ENCODE peak calls at places on chromosomes 2 and 18, in four cellular contexts. H is SK-N-SH, G is K562, B is H1. Z is an unnamed sample.
A peak's percentile ranks its signal among the peaks of the same experiment; 100 is the strongest.

GRCh38 chr2:190607014-190607597 is 41.8 kb upstream of the NAB1 start:
- DNase-seq in H (no peak), G (peak; percentile 57), B (no peak), Z (no peak)

GRCh38 chr2:212145111-212145510 is 393.5 kb downstream of the ERBB4 start:
- DNase-seq in G (no peak), H (no peak), B (no peak), Z (no peak)

GRCh38 chr2:154455871-154456270 is 242.6 kb upstream of the KCNJ3 start:
- DNase-seq in G (no peak), H (no peak), B (no peak), Z (no peak)

GRCh38 chr2:118122768-118123335 is 34.6 kb downstream of the INSIG2 start:
- DNase-seq in G (no peak), B (no peak), H (no peak), Z (no peak)

GRCh38 chr2:179741317-179741716 is 120.1 kb downstream of the ZNF385B start:
- DNase-seq in H (no peak), G (no peak), B (no peak), Z (no peak)

GRCh38 chr2:222167762-222168161 is 131.0 kb downstream of the PAX3 start:
- DNase-seq in H (no peak), G (no peak), B (no peak), Z (no peak)

GRCh38 chr18:76697441-76697901 is 124.9 kb upstream of the ZNF236 start:
- DNase-seq in H (no peak), G (no peak), B (no peak), Z (no peak)

GRCh38 chr2:231911381-231911780 is 14.8 kb downstream of the NPPC start:
- DNase-seq in H (no peak), B (no peak), G (no peak), Z (no peak)

GRCh38 chr2:88626171-88627054 is 851 bp downstream of the EIF2AK3 start:
- DNase-seq in G (peak; percentile 47), B (no peak), H (peak; percentile 69), Z (peak; percentile 57)

GRCh38 chr2:88656690-88657089 is 29.4 kb upstream of the EIF2AK3 start:
- DNase-seq in H (no peak), B (no peak), G (no peak), Z (no peak)

GRCh38 chr2:60262178-60262577 is 291.3 kb downstream of the BCL11A start:
- DNase-seq in H (no peak), G (no peak), B (no peak), Z (no peak)

GRCh38 chr2:241051578-241052487 is 50.3 kb downstream of the MTERF4 start:
- DNase-seq in H (peak; percentile 16), B (no peak), G (no peak), Z (no peak)

GRCh38 chr2:241235396-241235795 is 46.9 kb downstream of the ANO7 start:
- DNase-seq in H (no peak), B (no peak), G (no peak), Z (no peak)

GRCh38 chr2:85889648-85890281 is 975 bp upstream of the ST3GAL5 start:
- DNase-seq in H (no peak), B (no peak), G (no peak), Z (no peak)

GRCh38 chr18:3114456-3114855 is 101.5 kb upstream of the LPIN2 start:
- DNase-seq in H (no peak), G (no peak), B (no peak), Z (no peak)

GRCh38 chr2:176507736-176508135 is 238.5 kb downstream of the MTX2 start:
- DNase-seq in B (no peak), G (no peak), H (no peak), Z (no peak)

GRCh38 chr2:47551800-47552525 is 149.0 kb downstream of the MSH2 start:
- DNase-seq in G (no peak), H (no peak), B (no peak), Z (peak; percentile 38)

GRCh38 chr18:59561596-59561995 is 135.6 kb downstream of the CCBE1 start:
- DNase-seq in G (no peak), B (no peak), H (no peak), Z (no peak)

GRCh38 chr2:27304488-27305240 is 3.6 kb downstream of the UCN start:
- DNase-seq in G (no peak), B (no peak), H (no peak), Z (no peak)

GRCh38 chr2:234745347-234745746 is 206.5 kb upstream of the SH3BP4 start:
- DNase-seq in B (no peak), G (no peak), H (no peak), Z (no peak)

GRCh38 chr18:22168360-22168921 is 948 bp upstream of the GATA6 start:
- DNase-seq in G (peak; percentile 59), B (no peak), H (peak; percentile 41), Z (peak; percentile 23)

GRCh38 chr2:30480703-30481322 is 33.8 kb downstream of the LCLAT1 start:
- DNase-seq in B (no peak), H (no peak), G (no peak), Z (no peak)

GRCh38 chr18:24114924-24115549 is 23.8 kb upstream of the CABYR start:
- DNase-seq in H (no peak), B (no peak), G (no peak), Z (no peak)

DNA sequence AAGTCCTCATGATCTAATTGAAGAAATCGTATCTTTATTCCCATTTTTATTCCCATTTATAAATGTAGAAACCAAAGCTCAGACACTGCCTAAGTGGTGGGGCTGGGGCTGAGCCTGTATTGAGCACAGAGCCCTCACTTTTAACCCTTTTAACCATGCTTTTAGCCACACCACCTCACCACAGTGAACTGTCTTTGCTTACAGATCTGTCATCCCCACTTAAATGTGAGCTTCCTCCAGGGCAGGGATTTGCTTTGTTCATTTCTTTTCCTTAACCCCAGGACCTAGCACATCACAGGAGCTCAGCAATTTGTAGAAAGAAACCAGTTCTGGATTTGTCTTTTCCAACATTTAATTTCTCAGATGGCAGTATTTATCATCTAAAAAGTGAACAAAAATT is 2.1 kb downstream of the BOD1L2 start:
- DNase-seq in G (no peak), B (no peak), H (no peak), Z (no peak)
- TF ChIP-seq TEAD4 in G (no peak), B (no peak), H (no peak), Z (no peak)

GRCh38 chr18:36412778-36413177 is 115.3 kb downstream of the FHOD3 start:
- DNase-seq in G (no peak), H (peak; percentile 41), B (no peak), Z (peak; percentile 33)
- TF ChIP-seq TEAD4 in G (no peak), H (no peak), B (no peak), Z (no peak)

DNA sequence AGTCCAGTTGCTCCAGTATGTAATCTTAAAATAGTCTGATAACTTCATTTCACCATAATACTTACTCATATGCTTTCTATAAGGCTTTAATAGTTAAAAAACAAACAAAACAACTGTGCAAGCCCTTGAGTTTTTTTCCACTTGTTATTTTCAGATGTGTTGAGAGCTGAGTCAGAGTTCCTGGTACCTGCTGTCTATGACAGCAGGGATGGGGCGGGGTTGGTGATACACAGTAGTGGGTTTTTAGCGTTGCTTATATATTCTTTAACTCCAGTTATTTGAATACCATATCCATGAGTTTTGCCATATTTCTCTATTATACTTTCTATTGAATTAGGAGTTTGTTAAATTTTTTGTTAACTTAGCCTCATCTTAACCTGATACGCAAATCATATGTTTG is 5.0 kb downstream of the NAPG start:
- DNase-seq in H (no peak), B (no peak), G (peak; percentile 58), Z (no peak)
- TF ChIP-seq TEAD4 in H (no peak), B (no peak), G (no peak), Z (no peak)

DNA sequence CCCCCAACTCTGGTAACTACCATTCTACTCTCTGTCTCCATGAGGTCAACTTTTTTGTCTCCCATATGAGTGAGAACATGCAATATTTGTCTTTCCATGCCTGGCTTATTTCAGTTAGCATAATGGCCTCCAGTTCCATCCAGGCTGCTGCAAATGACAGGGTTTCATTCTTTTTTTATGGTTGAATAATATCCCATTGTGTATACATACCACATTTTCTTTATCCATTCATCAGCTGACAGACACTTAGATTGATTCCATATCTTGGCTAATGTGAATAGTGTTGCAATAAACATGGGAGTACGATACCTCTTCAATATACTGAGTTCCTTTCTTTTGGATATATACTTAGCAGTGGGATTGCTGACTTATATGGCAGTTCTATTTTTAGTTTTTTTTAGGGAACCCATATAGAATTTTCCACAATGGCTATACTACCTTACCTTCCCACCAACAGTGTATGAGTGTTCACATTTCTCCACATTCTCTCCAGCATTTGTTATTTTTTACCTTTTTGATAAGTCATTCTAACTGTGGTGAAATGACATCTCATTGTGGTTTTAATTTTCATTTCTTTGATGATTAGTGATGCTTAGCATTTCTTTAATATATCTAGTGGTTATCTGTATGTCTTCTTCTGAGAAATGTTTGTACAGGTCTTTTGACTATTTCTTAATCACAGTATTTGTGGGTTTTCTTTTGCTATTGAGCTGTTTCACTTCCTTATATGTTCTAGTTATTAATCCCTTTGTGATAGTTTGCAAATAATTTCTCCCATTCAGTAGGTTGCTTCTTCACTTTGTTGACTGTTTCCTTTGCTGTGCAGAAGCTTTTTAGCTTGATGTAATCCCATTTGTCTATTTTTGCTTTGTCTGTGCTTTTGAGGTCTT is 112.2 kb downstream of the SRBD1 start:
- DNase-seq in B (no peak), G (no peak), H (no peak), Z (no peak)
- TF ChIP-seq TEAD4 in B (no peak), G (no peak), H (no peak), Z (no peak)

GRCh38 chr2:8525582-8526402 is 156.1 kb upstream of the ID2 start:
- DNase-seq in B (peak; percentile 10), G (peak; percentile 95), H (peak; percentile 79), Z (peak; percentile 50)
- TF ChIP-seq TEAD4 in B (no peak), G (peak; percentile 87), H (no peak), Z (no peak)

GRCh38 chr2:151922845-151923666 is 94.8 kb upstream of the ARL5A start:
- DNase-seq in H (no peak), G (no peak), B (no peak), Z (no peak)
- TF ChIP-seq TEAD4 in H (no peak), G (no peak), B (no peak), Z (no peak)

DNA sequence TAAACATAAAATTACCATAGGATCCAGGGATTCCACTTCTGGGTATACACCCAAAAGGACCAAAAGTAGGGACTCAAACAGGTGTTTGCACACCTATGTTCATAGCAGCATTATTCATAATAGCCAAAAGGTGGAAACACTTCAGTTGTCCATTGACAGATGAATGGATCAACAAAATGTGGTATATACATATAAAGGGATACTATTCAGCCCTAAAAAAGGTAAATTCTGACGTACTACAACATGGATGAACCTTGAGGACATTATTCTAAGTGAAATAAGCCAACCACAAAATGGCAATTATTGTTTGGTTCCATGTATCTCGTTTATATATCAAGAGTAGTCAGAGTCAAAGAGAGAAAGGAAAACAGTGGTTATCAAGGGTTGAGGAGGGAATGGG is 128.1 kb downstream of the MTCL1 start:
- DNase-seq in G (no peak), B (no peak), H (no peak), Z (no peak)
- TF ChIP-seq TEAD4 in G (no peak), B (no peak), H (no peak), Z (no peak)

GRCh38 chr18:52907522-52907921 is 567.5 kb downstream of the DCC start:
- DNase-seq in G (no peak), B (no peak), H (no peak), Z (peak; percentile 14)

GRCh38 chr18:52907942-52908341 is 567.9 kb downstream of the DCC start:
- DNase-seq in G (no peak), B (no peak), H (no peak), Z (no peak)

GRCh38 chr18:52902188-52902587 is 562.2 kb downstream of the DCC start:
- DNase-seq in G (no peak), B (no peak), H (no peak), Z (no peak)

DNA sequence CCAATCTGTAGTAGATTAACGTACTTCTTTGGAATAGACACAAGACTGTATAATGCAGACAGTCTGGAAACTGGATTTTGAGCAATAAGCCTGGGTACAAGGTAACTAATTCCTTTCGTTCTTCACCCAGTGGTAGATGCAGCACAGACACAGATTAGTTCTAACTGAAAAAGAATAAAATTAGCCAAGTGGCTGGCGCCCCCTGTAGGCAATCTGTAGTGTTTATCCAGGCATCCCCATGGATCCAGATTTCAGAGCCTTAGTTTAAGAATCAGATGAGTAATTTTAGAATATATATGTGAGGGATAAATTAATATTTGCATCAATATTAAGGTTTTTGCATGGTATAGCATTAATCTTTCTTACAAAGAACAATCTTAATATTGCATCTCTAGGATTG is 563.9 kb downstream of the DCC start:
- DNase-seq in H (peak; percentile 38), G (no peak), B (no peak), Z (peak; percentile 64)
- TF ChIP-seq TEAD4 in H (no peak), G (no peak), B (no peak), Z (no peak)